ENCODE peak calls at places on chromosomes 16 and 17, in eight cellular contexts. D is coronary artery, P is immature natural killer cell, F is Peyer's patch, H is cardiac fibroblast, K is neural progenitor cell, M is H9, Z is HT-29. J is an unnamed sample.
A peak's percentile ranks its signal among the peaks of the same experiment; 100 is the strongest.

GRCh38 chr16:58187657-58188430 is 10.1 kb downstream of the CSNK2A2 start:
- DNase-seq in D (no peak), P (no peak), F (no peak), H (no peak), K (no peak), M (no peak), Z (no peak), J (no peak)

GRCh38 chr16:19245326-19245925 is 40.1 kb upstream of the CLEC19A start:
- DNase-seq in D (no peak), P (no peak), F (no peak), H (no peak), K (no peak), M (no peak), Z (peak; percentile 29), J (no peak)

GRCh38 chr17:61335845-61336655 is 63.6 kb upstream of the TBX2 start:
- DNase-seq in D (no peak), P (no peak), F (no peak), H (no peak), K (no peak), M (no peak), Z (peak; percentile 71), J (no peak)

GRCh38 chr16:79093554-79093967 is 507.0 kb downstream of the MAF start:
- DNase-seq in D (no peak), P (peak; percentile 81), F (no peak), H (no peak), K (no peak), M (no peak), Z (no peak), J (no peak)

GRCh38 chr17:56125830-56126819 is 27.1 kb upstream of the ANKFN1 start:
- DNase-seq in D (no peak), P (no peak), F (no peak), H (peak; percentile 14), K (peak; percentile 68), M (peak; percentile 59), Z (peak; percentile 76), J (no peak)

GRCh38 chr17:60554377-60554788 is 28.3 kb upstream of the APPBP2 start:
- DNase-seq in D (no peak), P (no peak), F (no peak), H (peak; percentile 98), K (no peak), M (no peak), Z (no peak), J (peak; percentile 43)

GRCh38 chr17:80284631-80285030 is 24.0 kb downstream of the RNF213 start:
- DNase-seq in D (no peak), P (no peak), F (no peak), H (no peak), K (peak; percentile 63), M (peak; percentile 78), Z (no peak), J (no peak)

GRCh38 chr16:1470543-1471251 is 4.1 kb downstream of the CLCN7 start:
- DNase-seq in D (no peak), P (no peak), F (no peak), H (peak; percentile 56), K (no peak), M (no peak), Z (no peak), J (no peak)

GRCh38 chr16:78249056-78249455 is 149.6 kb downstream of the WWOX start:
- DNase-seq in D (no peak), P (no peak), F (no peak), H (no peak), K (peak; percentile 73), M (peak; percentile 63), Z (peak; percentile 41), J (no peak)

GRCh38 chr17:21295036-21295952 is 10.8 kb downstream of the MAP2K3 start:
- DNase-seq in D (peak; percentile 76), P (no peak), F (peak; percentile 82), H (peak; percentile 30), K (no peak), M (no peak), Z (peak; percentile 48), J (peak; percentile 57)